ENCODE peak calls at places on chromosomes 16 and 17, in eight cellular contexts. Z is right atrium auricular region, T is coronary artery, I is spleen, Y is IMR-90, Q is fibroblast of lung, C is astrocyte, A is pancreas. J is an unnamed sample.

GRCh38 chr16:69880640-69881133 is 70.4 kb upstream of the CLEC18A start:
- DNase-seq in Z (no peak), T (no peak), I (no peak), Y (peak; percentile 44), Q (peak; percentile 21), C (peak; percentile 23), A (no peak), J (no peak)

GRCh38 chr17:29216181-29216580 is 30.5 kb upstream of the CRYBA1 start:
- DNase-seq in Z (no peak), T (no peak), I (no peak), Y (no peak), Q (no peak), C (no peak), A (no peak), J (no peak)

GRCh38 chr17:83175551-83176271 is 96.3 kb downstream of the METRNL start:
- DNase-seq in Z (peak; percentile 49), T (no peak), I (no peak), Y (no peak), Q (no peak), C (no peak), A (no peak), J (peak; percentile 15)

GRCh38 chr16:23642246-23642774 is 1.0 kb downstream of the DCTN5 start:
- DNase-seq in Z (no peak), T (no peak), I (no peak), Y (no peak), Q (no peak), C (no peak), A (no peak), J (no peak)

GRCh38 chr17:49045376-49045775 is 48.2 kb downstream of the IGF2BP1 start:
- DNase-seq in Z (no peak), T (no peak), I (no peak), Y (peak; percentile 13), Q (no peak), C (no peak), A (no peak), J (no peak)

GRCh38 chr16:22646948-22647556 is 136.4 kb downstream of the NPIPB5 start:
- DNase-seq in Z (no peak), T (peak; percentile 36), I (no peak), Y (no peak), Q (no peak), C (no peak), A (no peak), J (no peak)

GRCh38 chr16:86343111-86343642 is 167.2 kb upstream of the FOXF1 start:
- DNase-seq in Z (peak; percentile 68), T (peak; percentile 87), I (no peak), Y (peak; percentile 89), Q (peak; percentile 94), C (peak; percentile 78), A (no peak), J (peak; percentile 50)

GRCh38 chr17:43010667-43011308 is 4.2 kb downstream of the IFI35 start:
- DNase-seq in Z (no peak), T (no peak), I (no peak), Y (no peak), Q (no peak), C (no peak), A (no peak), J (peak; percentile 89)

GRCh38 chr17:21209511-21210175 is 4.3 kb downstream of the TMEM11 start:
- DNase-seq in Z (no peak), T (no peak), I (no peak), Y (no peak), Q (no peak), C (peak; percentile 6), A (no peak), J (peak; percentile 82)

GRCh38 chr17:29357821-29358232 is 32.3 kb upstream of the TAOK1 start:
- DNase-seq in Z (no peak), T (no peak), I (no peak), Y (peak; percentile 65), Q (peak; percentile 49), C (no peak), A (no peak), J (no peak)

GRCh38 chr16:10181196-10182162 is 749 bp downstream of the GRIN2A start:
- DNase-seq in Z (peak; percentile 11), T (no peak), I (peak; percentile 84), Y (peak; percentile 11), Q (peak; percentile 18), C (peak; percentile 49), A (peak; percentile 91), J (peak; percentile 27)

GRCh38 chr17:797236-797635 is 15.1 kb downstream of the MRM3 start:
- DNase-seq in Z (no peak), T (no peak), I (peak; percentile 68), Y (no peak), Q (no peak), C (no peak), A (no peak), J (no peak)

GRCh38 chr16:50705436-50706110 is 12.2 kb downstream of the NOD2 start:
- DNase-seq in Z (no peak), T (no peak), I (no peak), Y (no peak), Q (no peak), C (no peak), A (no peak), J (no peak)

GRCh38 chr17:63841350-63842172 is 924 bp downstream of the SMARCD2 start:
- DNase-seq in Z (peak; percentile 80), T (peak; percentile 85), I (peak; percentile 88), Y (peak; percentile 34), Q (peak; percentile 65), C (peak; percentile 18), A (peak; percentile 74), J (peak; percentile 70)

GRCh38 chr16:450385-450784 is 24.9 kb downstream of the RAB11FIP3 start:
- DNase-seq in Z (no peak), T (no peak), I (no peak), Y (no peak), Q (no peak), C (no peak), A (no peak), J (no peak)

GRCh38 chr17:66691644-66692500 is 143.0 kb upstream of the CACNG5 start:
- DNase-seq in Z (no peak), T (peak; percentile 46), I (no peak), Y (peak; percentile 64), Q (peak; percentile 87), C (no peak), A (no peak), J (peak; percentile 34)

GRCh38 chr17:61416540-61417363 is 17.1 kb downstream of the TBX2 start:
- DNase-seq in Z (peak; percentile 91), T (peak; percentile 92), I (peak; percentile 88), Y (peak; percentile 87), Q (peak; percentile 91), C (peak; percentile 62), A (peak; percentile 88), J (peak; percentile 80)

DNA sequence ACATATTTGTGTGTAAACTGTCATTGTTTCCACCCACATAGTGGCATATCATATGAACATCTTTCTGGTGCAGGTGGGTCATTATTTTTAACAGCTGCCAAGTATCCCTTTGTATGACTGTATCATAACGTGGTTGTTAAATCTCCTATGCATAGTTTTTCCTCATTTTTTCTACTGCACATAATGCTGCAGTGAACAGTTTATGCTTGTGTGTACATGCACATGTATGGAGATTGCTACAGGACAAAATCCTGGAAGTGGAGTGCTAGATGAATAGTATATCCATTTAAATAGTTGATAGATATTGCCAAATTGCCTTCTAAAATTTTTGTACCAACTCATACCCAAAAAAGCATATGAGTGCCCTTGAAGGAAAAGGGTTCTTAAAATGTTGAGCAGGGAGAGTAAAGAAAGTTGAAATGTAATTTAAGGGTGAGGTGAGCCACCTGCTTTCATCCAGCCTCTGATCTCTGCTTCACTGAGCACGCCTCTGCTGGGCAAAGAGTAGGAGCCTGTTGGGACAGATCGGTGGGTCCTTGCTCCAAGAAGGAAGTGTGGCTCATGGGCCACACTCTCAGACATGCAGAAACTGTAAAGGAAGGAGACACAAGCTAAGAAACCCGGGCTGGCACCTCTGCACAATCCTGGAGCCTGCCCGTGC is 55.3 kb downstream of the HLF start:
- DNase-seq in Z (no peak), T (no peak), I (no peak), Y (no peak), Q (no peak), C (no peak), A (no peak), J (no peak)
- H3K27ac ChIP-seq in Z (no peak overlapping the region), T (no peak overlapping the region), I (no peak overlapping the region), Y (no peak overlapping the region), Q (no peak overlapping the region), C (no peak overlapping the region), A (no peak overlapping the region), J (no peak overlapping the region)

DNA sequence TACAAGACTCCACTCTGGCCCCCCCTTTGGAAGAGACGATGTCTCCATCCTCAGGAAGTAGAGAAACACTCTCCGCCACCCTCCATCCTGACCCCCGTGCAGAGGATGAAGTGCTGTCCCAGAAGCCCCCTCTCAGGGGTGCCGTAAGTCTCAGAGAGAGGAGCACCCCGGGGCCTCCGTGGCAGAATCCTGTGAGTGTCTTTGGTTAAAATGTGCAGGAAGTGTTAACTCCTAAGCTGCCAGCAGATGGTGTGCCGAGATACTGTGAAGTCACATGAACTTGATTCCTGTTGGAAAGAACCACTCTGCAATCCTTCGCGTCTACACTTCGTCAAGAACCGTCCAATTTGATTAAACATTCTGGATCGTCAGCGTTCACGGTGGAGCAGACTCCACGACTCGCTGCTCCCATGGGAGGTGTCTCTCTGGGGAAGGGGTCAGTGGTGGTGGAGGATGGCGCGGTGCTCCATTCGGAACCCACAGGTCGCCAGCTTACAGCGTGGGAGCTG is 5.6 kb downstream of the BANP start:
- DNase-seq in Z (no peak), T (no peak), I (no peak), Y (peak; percentile 85), Q (peak; percentile 87), C (peak; percentile 60), A (no peak), J (no peak)
- TF ChIP-seq CTCF in Z (no peak), T (no peak), I (no peak), Y (peak; percentile 63), Q (peak; percentile 64), C (peak; percentile 51), A (no peak), J (no peak)

GRCh38 chr17:45936610-45937009 is 42.3 kb downstream of the MAPT start:
- DNase-seq in Z (no peak), T (no peak), I (no peak), Y (no peak), Q (no peak), C (no peak), A (no peak), J (no peak)

GRCh38 chr17:45931677-45932076 is 37.3 kb downstream of the MAPT start:
- DNase-seq in Z (no peak), T (no peak), I (no peak), Y (no peak), Q (no peak), C (no peak), A (no peak), J (no peak)

GRCh38 chr17:45935710-45936509 is 41.6 kb downstream of the MAPT start:
- DNase-seq in Z (no peak), T (no peak), I (no peak), Y (no peak), Q (no peak), C (no peak), A (no peak), J (no peak)

GRCh38 chr17:45934044-45934979 is 40.0 kb downstream of the MAPT start:
- DNase-seq in Z (no peak), T (no peak), I (no peak), Y (no peak), Q (no peak), C (no peak), A (no peak), J (no peak)

GRCh38 chr17:45935197-45935709 is 40.9 kb downstream of the MAPT start:
- DNase-seq in Z (no peak), T (no peak), I (no peak), Y (no peak), Q (no peak), C (no peak), A (no peak), J (no peak)
- H3K4me3 ChIP-seq in Z (no peak overlapping the region), T (no peak overlapping the region), I (no peak overlapping the region), Y (no peak overlapping the region), Q (no peak overlapping the region), C (no peak overlapping the region), A (no peak overlapping the region), J (no peak overlapping the region)

GRCh38 chr16:54287018-54287757 is 601 bp upstream of the IRX3 start:
- DNase-seq in Z (no peak), T (no peak), I (no peak), Y (no peak), Q (no peak), C (no peak), A (no peak), J (no peak)
- H3K27ac ChIP-seq in Z (peak overlapping the region; percentile 66), T (peak overlapping the region; percentile 58), I (no peak overlapping the region), Y (no peak overlapping the region), Q (no peak overlapping the region), C (no peak overlapping the region), A (no peak overlapping the region), J (no peak overlapping the region)